ENCODE peak calls at places on chromosome 22, in ten cellular contexts. R is endothelial cell, U is dorsolateral prefrontal cortex, J is left ventricle myocardium inferior, G is cardiac muscle cell, P is choroid plexus epithelial cell, C is nephron progenitor cell, B is astrocyte of the cerebellum, N is HFF-Myc, E is cardiac fibroblast. F is an unnamed sample.
A peak's percentile ranks its signal among the peaks of the same experiment; 100 is the strongest.

GRCh38 chr22:40377931-40378330 is 7.5 kb downstream of the SGSM3 start:
- DNase-seq in R (no peak), U (no peak), J (no peak), G (no peak), P (no peak), C (no peak), B (no peak), N (no peak), E (no peak), F (no peak)

GRCh38 chr22:48651036-48651890 is 1176.4 kb downstream of the BRD1 start:
- DNase-seq in R (no peak), U (peak; percentile 57), J (no peak), G (no peak), P (no peak), C (no peak), B (no peak), N (no peak), E (no peak), F (no peak)

GRCh38 chr22:48746789-48747425 is 1080.8 kb downstream of the BRD1 start:
- DNase-seq in R (peak; percentile 2), U (peak; percentile 4), J (no peak), G (no peak), P (no peak), C (no peak), B (no peak), N (no peak), E (no peak), F (no peak)

GRCh38 chr22:49163258-49163959 is 664.3 kb downstream of the BRD1 start:
- DNase-seq in R (no peak), U (no peak), J (no peak), G (no peak), P (no peak), C (no peak), B (no peak), N (no peak), E (no peak), F (no peak)

GRCh38 chr22:44301039-44301438 is 11.7 kb downstream of the SHISAL1 start:
- DNase-seq in R (no peak), U (no peak), J (no peak), G (no peak), P (no peak), C (no peak), B (no peak), N (no peak), E (no peak), F (no peak)

GRCh38 chr22:28883917-28884753 is 763 bp downstream of the ZNRF3 start:
- DNase-seq in R (peak; percentile 41), U (no peak), J (peak; percentile 37), G (peak; percentile 55), P (peak; percentile 60), C (peak; percentile 63), B (no peak), N (no peak), E (peak; percentile 27), F (no peak)

GRCh38 chr22:40271440-40271839 is 74.9 kb upstream of the ADSL start:
- DNase-seq in R (no peak), U (no peak), J (no peak), G (no peak), P (no peak), C (no peak), B (no peak), N (no peak), E (no peak), F (no peak)

GRCh38 chr22:33962409-33962808 is 42.1 kb upstream of the LARGE1 start:
- DNase-seq in R (no peak), U (no peak), J (no peak), G (no peak), P (no peak), C (no peak), B (no peak), N (no peak), E (no peak), F (no peak)

GRCh38 chr22:50683086-50683993 is 10.7 kb downstream of the SHANK3 start:
- DNase-seq in R (peak; percentile 22), U (no peak), J (no peak), G (no peak), P (no peak), C (no peak), B (no peak), N (no peak), E (no peak), F (no peak)

GRCh38 chr22:39292561-39293074 is 26.8 kb downstream of the RPL3 start:
- DNase-seq in R (peak; percentile 39), U (peak; percentile 67), J (peak; percentile 92), G (peak; percentile 99), P (peak; percentile 97), C (peak; percentile 68), B (peak; percentile 86), N (peak; percentile 64), E (peak; percentile 93), F (peak; percentile 88)

GRCh38 chr22:34306361-34306760 is 386.1 kb upstream of the LARGE1 start:
- DNase-seq in R (no peak), U (no peak), J (no peak), G (no peak), P (no peak), C (no peak), B (no peak), N (no peak), E (no peak), F (no peak)

GRCh38 chr22:30288414-30289125 is 735 bp downstream of the CASTOR1 start:
- DNase-seq in R (no peak), U (no peak), J (no peak), G (no peak), P (no peak), C (no peak), B (no peak), N (no peak), E (no peak), F (no peak)

GRCh38 chr22:30289126-30289979 is at the start of gene CASTOR1:
- DNase-seq in R (peak; percentile 96), U (peak; percentile 96), J (peak; percentile 99), G (peak; percentile 99), P (peak; percentile 99), C (peak; percentile 98), B (peak; percentile 97), N (peak; percentile 92), E (peak; percentile 98), F (peak; percentile 97)

GRCh38 chr22:30290318-30290678 is 993 bp upstream of the CASTOR1 start:
- DNase-seq in R (no peak), U (no peak), J (no peak), G (no peak), P (peak; percentile 46), C (peak; percentile 23), B (no peak), N (no peak), E (peak; percentile 33), F (no peak)

GRCh38 chr22:30290679-30291333 is 1.5 kb upstream of the CASTOR1 start:
- DNase-seq in R (peak; percentile 52), U (peak; percentile 89), J (peak; percentile 86), G (peak; percentile 87), P (peak; percentile 86), C (no peak), B (no peak), N (no peak), E (peak; percentile 90), F (peak; percentile 36)

DNA sequence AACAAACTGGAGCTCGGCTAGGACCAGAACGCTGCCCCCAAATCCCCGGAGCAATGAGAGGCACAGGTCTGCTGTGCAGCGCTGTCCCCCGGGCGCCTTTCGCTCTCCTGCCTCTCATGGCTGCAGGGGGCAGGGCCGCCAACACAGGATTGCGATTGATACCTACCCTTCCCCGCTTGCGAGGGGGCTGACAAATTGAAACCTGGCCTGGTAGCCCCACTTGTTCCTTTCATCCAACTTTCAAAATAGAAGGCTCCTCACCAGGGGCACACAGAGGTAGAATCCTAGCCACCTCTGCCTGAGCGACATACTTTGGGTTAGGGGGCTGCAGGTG is 642 bp upstream of the CASTOR1 start:
- DNase-seq in R (no peak), U (no peak), J (no peak), G (no peak), P (no peak), C (no peak), B (no peak), N (no peak), E (no peak), F (no peak)
- TF ChIP-seq CTCF in R (no peak), U (no peak), J (no peak), G (no peak), P (no peak), C (no peak), B (no peak), N (no peak), E (no peak), F (peak; percentile 6)

DNA sequence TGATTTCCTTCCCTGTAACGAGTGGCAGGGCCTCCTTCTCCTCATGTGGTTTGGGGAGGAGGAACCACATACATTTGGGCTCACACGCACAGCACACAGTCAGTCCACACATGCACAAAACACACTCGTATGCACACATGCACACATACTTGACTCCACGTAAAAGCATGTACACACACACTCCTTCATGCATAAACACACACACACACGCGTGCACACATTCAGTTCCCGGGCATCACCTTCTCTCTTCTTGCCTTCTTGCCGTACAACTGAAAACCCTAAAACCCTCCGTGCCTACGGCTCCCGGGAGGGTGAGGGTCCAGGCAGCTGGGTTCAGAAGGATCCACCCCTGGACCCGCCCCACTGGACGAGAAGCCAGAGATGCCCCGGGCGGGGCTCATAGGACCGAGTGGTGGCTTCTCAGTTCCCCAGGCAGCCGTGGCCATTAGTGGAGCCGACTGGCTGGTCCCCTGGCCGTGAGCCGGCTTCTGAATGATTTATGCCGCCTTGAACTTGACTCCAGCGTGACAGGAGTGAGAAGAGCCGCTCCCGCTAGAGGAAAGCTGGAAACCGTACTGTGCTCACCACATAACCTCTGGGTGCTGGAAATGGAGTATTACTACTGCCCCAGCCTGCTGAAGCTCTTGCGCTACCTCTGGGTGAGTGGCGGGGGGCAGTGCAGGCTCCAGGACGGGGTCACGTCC is 117.4 kb downstream of the KIAA1671 start:
- DNase-seq in R (no peak), U (no peak), J (no peak), G (peak; percentile 21), P (no peak), C (peak; percentile 28), B (no peak), N (no peak), E (no peak), F (no peak)
- TF ChIP-seq CTCF in R (no peak), U (no peak), J (no peak), G (no peak), P (no peak), C (no peak), B (no peak), N (no peak), E (no peak), F (no peak)

DNA sequence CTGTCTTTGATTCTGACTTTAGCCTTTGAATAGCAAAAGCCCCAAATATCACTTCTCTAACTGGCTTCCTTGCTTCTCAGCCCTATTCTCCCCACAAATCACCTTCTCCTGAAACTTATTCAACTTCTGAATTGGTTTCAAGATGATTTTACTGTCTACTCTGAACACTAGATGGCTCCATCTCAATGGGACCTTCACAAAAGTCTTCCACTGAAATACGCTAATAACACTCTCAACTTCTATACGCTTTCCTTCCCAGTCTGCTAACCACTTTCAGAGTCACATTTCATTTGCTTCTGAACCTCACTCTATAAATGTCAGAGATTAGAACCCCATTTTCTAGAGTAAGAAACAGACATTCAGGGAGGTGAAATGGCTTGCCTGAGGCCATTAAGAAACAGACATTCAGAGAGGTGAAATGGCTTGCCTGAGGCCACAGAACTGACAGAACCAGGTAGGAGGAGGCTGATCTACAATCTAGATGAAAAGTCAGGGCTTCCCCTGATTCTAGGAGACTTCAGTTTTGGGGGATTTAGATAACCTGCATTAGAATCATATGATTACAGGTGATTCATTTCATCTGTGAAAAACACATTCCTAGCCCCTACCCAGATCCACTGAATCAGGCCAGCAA is 20.6 kb downstream of the MORC2 start:
- DNase-seq in R (no peak), U (no peak), J (no peak), G (peak; percentile 78), P (peak; percentile 85), C (no peak), B (peak; percentile 54), N (no peak), E (peak; percentile 73), F (peak; percentile 58)
- TF ChIP-seq CTCF in R (no peak), U (peak; percentile 65), J (peak; percentile 79), G (peak; percentile 58), P (peak; percentile 68), C (peak; percentile 31), B (peak; percentile 65), N (peak; percentile 40), E (peak; percentile 53), F (peak; percentile 77)

GRCh38 chr22:19800761-19801244 is 40.2 kb downstream of the TBX1 start:
- DNase-seq in R (peak; percentile 70), U (no peak), J (no peak), G (peak; percentile 30), P (peak; percentile 49), C (no peak), B (no peak), N (no peak), E (peak; percentile 14), F (peak; percentile 28)
- TF ChIP-seq CTCF in R (peak; percentile 27), U (no peak), J (peak; percentile 39), G (peak; percentile 43), P (peak; percentile 61), C (no peak), B (peak; percentile 56), N (peak; percentile 57), E (peak; percentile 29), F (peak; percentile 71)

F was measured in HFFc6.